ENCODE peak calls at places on chromosomes 5 and 9, in ten cellular contexts. N is activated T-cell treated with anti-CD3 and anti-CD28 coated beads for 1 hour; O is posterior vena cava; E is G401; H is brain microvascular endothelial cell; L is epithelial cell of esophagus; X is T-helper 17 cell; P is naive thymus-derived CD8-positive, alpha-beta T cell; J is AG08396; Q is LoVo. A is an unnamed sample.

GRCh38 chr9:35920004-35920658 is 10.8 kb downstream of the SPAAR start:
- DNase-seq in N (no peak), O (no peak), E (no peak), H (no peak), L (no peak), X (no peak), P (no peak), J (no peak), Q (peak; percentile 28), A (no peak)

GRCh38 chr5:55714339-55714738 is 2.2 kb upstream of the SLC38A9 start:
- DNase-seq in N (no peak), O (no peak), E (no peak), H (no peak), L (peak; percentile 24), X (no peak), P (no peak), J (no peak), Q (no peak), A (peak; percentile 39)

GRCh38 chr5:80192507-80193241 is 63.2 kb downstream of the SERINC5 start:
- DNase-seq in N (no peak), O (no peak), E (no peak), H (peak; percentile 40), L (no peak), X (no peak), P (peak; percentile 75), J (peak; percentile 51), Q (no peak), A (no peak)

GRCh38 chr5:54753034-54753433 is 232.4 kb downstream of the ESM1 start:
- DNase-seq in N (no peak), O (no peak), E (no peak), H (peak; percentile 72), L (peak; percentile 45), X (no peak), P (no peak), J (peak; percentile 29), Q (no peak), A (no peak)

GRCh38 chr5:22560115-22560514 is 293.0 kb downstream of the CDH12 start:
- DNase-seq in N (no peak), O (no peak), E (no peak), H (peak; percentile 1), L (peak; percentile 95), X (no peak), P (no peak), J (no peak), Q (no peak), A (no peak)

GRCh38 chr9:128127568-128127989 is at the start of gene PTGES2:
- DNase-seq in N (peak; percentile 74), O (peak; percentile 95), E (peak; percentile 82), H (peak; percentile 68), L (peak; percentile 87), X (peak; percentile 79), P (peak; percentile 87), J (peak; percentile 90), Q (peak; percentile 76), A (no peak)

GRCh38 chr5:3051400-3051799 is 299.9 kb upstream of the IRX2 start:
- DNase-seq in N (no peak), O (no peak), E (no peak), H (no peak), L (no peak), X (no peak), P (no peak), J (no peak), Q (no peak), A (no peak)

GRCh38 chr9:20358201-20358600 is 264.1 kb downstream of the MLLT3 start:
- DNase-seq in N (no peak), O (no peak), E (no peak), H (peak; percentile 42), L (peak; percentile 93), X (no peak), P (no peak), J (no peak), Q (peak; percentile 25), A (peak; percentile 59)

GRCh38 chr9:129472651-129473102 is 148.2 kb downstream of the C9orf50 start:
- DNase-seq in N (no peak), O (no peak), E (no peak), H (no peak), L (no peak), X (no peak), P (no peak), J (no peak), Q (no peak), A (no peak)

GRCh38 chr5:78758169-78758839 is 109.7 kb upstream of the LHFPL2 start:
- DNase-seq in N (no peak), O (no peak), E (no peak), H (no peak), L (no peak), X (no peak), P (no peak), J (no peak), Q (no peak), A (no peak)

GRCh38 chr5:104096451-104096850 is 533.9 kb upstream of the NUDT12 start:
- DNase-seq in N (no peak), O (no peak), E (no peak), H (no peak), L (no peak), X (no peak), P (no peak), J (no peak), Q (no peak), A (no peak)